ENCODE peak calls at places on chromosome 4, in six cellular contexts. H, N, L, F, O and U are unnamed samples.

GRCh38 chr4:137981277-137981676 is 260.9 kb downstream of the SLC7A11 start:
- DNase-seq in O (no peak), H (no peak), L (peak; percentile 62), F (peak; percentile 53), N (no peak), U (no peak)

GRCh38 chr4:177938226-177938625 is 496.0 kb upstream of the AGA start:
- DNase-seq in O (no peak), F (no peak), N (no peak), L (no peak), H (no peak), U (no peak)

GRCh38 chr4:113845138-113845537 is 83.6 kb upstream of the CAMK2D start:
- DNase-seq in L (peak; percentile 84), H (no peak), N (no peak), F (no peak), O (no peak), U (no peak)

GRCh38 chr4:185468999-185469398 is 2.5 kb downstream of the CCDC110 start:
- DNase-seq in L (no peak), H (no peak), F (no peak), O (no peak), N (no peak), U (no peak)

GRCh38 chr4:13558881-13559280 is 14.6 kb upstream of the NKX3-2 start:
- DNase-seq in L (peak; percentile 43), F (no peak), H (no peak), N (no peak), O (no peak), U (no peak)

GRCh38 chr4:155667538-155668511 is 1.2 kb downstream of the GUCY1A1 start:
- DNase-seq in H (no peak), L (peak; percentile 39), O (peak; percentile 36), F (peak; percentile 42), N (peak; percentile 16), U (no peak)

GRCh38 chr4:161320377-161320776 is 843.4 kb downstream of the FSTL5 start:
- DNase-seq in F (peak; percentile 4), O (peak; percentile 15), H (no peak), N (no peak), L (peak; percentile 2), U (no peak)

GRCh38 chr4:8744083-8744805 is 127.4 kb downstream of the HMX1 start:
- DNase-seq in F (no peak), H (no peak), L (no peak), O (peak; percentile 1), N (no peak), U (no peak)

GRCh38 chr4:140813804-140814203 is 57.6 kb upstream of the TBC1D9 start:
- DNase-seq in O (no peak), L (no peak), N (no peak), F (no peak), H (no peak), U (no peak)

GRCh38 chr4:162685401-162685800 is 481.3 kb downstream of the NAF1 start:
- DNase-seq in N (no peak), L (peak; percentile 18), F (no peak), O (no peak), H (no peak), U (no peak)

GRCh38 chr4:19266566-19266965 is 985.1 kb upstream of the SLIT2 start:
- DNase-seq in H (no peak), N (no peak), O (no peak), F (no peak), L (no peak), U (no peak)

GRCh38 chr4:174110180-174110579 is 173.3 kb downstream of the FBXO8 start:
- DNase-seq in F (peak; percentile 20), N (no peak), O (no peak), H (no peak), L (no peak), U (no peak)

GRCh38 chr4:133151681-133152329 is 2.7 kb downstream of the PCDH10 start:
- DNase-seq in L (no peak), N (no peak), O (no peak), H (no peak), F (peak; percentile 12), U (no peak)

GRCh38 chr4:170589597-170590191 is 499.9 kb upstream of the AADAT start:
- DNase-seq in F (no peak), O (no peak), H (no peak), L (peak; percentile 20), N (no peak), U (peak; percentile 3)

GRCh38 chr4:104592894-104593470 is 98.3 kb upstream of the CXXC4 start:
- DNase-seq in O (no peak), L (peak; percentile 9), F (peak; percentile 68), N (no peak), H (no peak), U (no peak)

GRCh38 chr4:24850669-24851068 is 55.3 kb downstream of the SOD3 start:
- DNase-seq in H (no peak), O (no peak), N (no peak), L (peak; percentile 86), F (peak; percentile 87), U (no peak)

GRCh38 chr4:186685744-186686143 is 37.9 kb downstream of the FAT1 start:
- DNase-seq in H (no peak), L (peak; percentile 85), O (no peak), N (no peak), F (peak; percentile 71), U (peak; percentile 15)

GRCh38 chr4:8747467-8747841 is 124.2 kb downstream of the HMX1 start:
- DNase-seq in N (no peak), F (no peak), O (no peak), H (no peak), L (no peak), U (no peak)

GRCh38 chr4:168076989-168077725 is 15.2 kb upstream of the ANXA10 start:
- DNase-seq in F (peak; percentile 81), H (peak; percentile 7), N (peak; percentile 25), L (peak; percentile 89), O (peak; percentile 74), U (peak; percentile 29)

GRCh38 chr4:98827661-98828060 is 101.3 kb downstream of the EIF4E start:
- DNase-seq in N (no peak), F (no peak), O (no peak), H (no peak), L (no peak), U (no peak)

GRCh38 chr4:70678383-70678999 is 9.8 kb upstream of the UTP3 start:
- DNase-seq in F (no peak), H (no peak), O (no peak), N (no peak), L (no peak), U (no peak)

GRCh38 chr4:160180206-160180605 is 1077.3 kb downstream of the RAPGEF2 start:
- DNase-seq in F (no peak), H (no peak), O (no peak), L (no peak), N (no peak), U (no peak)

GRCh38 chr4:66991521-66991920 is 553.8 kb downstream of the CENPC start:
- DNase-seq in L (no peak), N (no peak), H (no peak), O (no peak), F (no peak), U (no peak)

GRCh38 chr4:142846105-142846728 is at the start of gene INPP4B:
- DNase-seq in O (peak; percentile 30), L (peak; percentile 58), N (peak; percentile 6), F (peak; percentile 60), H (peak; percentile 54), U (no peak)

GRCh38 chr4:40331092-40331824 is 3.9 kb upstream of the CHRNA9 start:
- DNase-seq in F (peak; percentile 79), L (no peak), H (no peak), N (no peak), O (no peak), U (no peak)

GRCh38 chr4:13940921-13941320 is 313.4 kb upstream of the BOD1L1 start:
- DNase-seq in F (no peak), L (no peak), O (peak; percentile 32), N (no peak), H (no peak), U (no peak)

GRCh38 chr4:143183513-143184216 is 1.1 kb upstream of the USP38 start:
- DNase-seq in H (no peak), N (no peak), L (no peak), O (no peak), F (no peak), U (no peak)

GRCh38 chr4:68337004-68337403 is 12.9 kb downstream of the YTHDC1 start:
- DNase-seq in H (no peak), F (no peak), N (no peak), L (no peak), O (no peak), U (no peak)

GRCh38 chr4:23827971-23828680 is 61.7 kb downstream of the PPARGC1A start:
- DNase-seq in L (no peak), H (no peak), O (no peak), N (no peak), F (peak; percentile 41), U (no peak)

GRCh38 chr4:5712517-5712916 is 1.5 kb downstream of the EVC start:
- DNase-seq in H (no peak), L (peak; percentile 78), F (peak; percentile 37), O (no peak), N (no peak), U (no peak)

GRCh38 chr4:189029961-189030360 is 890.7 kb downstream of the TRIML1 start:
- DNase-seq in F (no peak), O (no peak), L (no peak), H (no peak), N (no peak), U (no peak)

GRCh38 chr4:95038791-95039190 is 281.0 kb downstream of the BMPR1B start:
- DNase-seq in N (no peak), H (no peak), O (no peak), L (no peak), F (no peak), U (no peak)